ENCODE peak calls at places on chromosomes 7 and 10, in four cellular contexts. P, A, K and D are unnamed samples.

GRCh38 chr10:43353495-43354324 is 17.7 kb upstream of the FXYD4 start:
- DNase-seq in P (no peak), A (no peak), K (no peak), D (no peak)

GRCh38 chr10:79266092-79266491 is 81.2 kb upstream of the PPIF start:
- DNase-seq in P (no peak), A (no peak), K (no peak), D (peak)

GRCh38 chr10:18689498-18689897 is 30.3 kb downstream of the ARL5B start:
- DNase-seq in P (no peak), A (no peak), K (no peak), D (no peak)

GRCh38 chr10:61356342-61356741 is 96.8 kb downstream of the TMEM26 start:
- DNase-seq in P (no peak), A (no peak), K (no peak), D (no peak)

GRCh38 chr10:1662361-1663025 is 74.8 kb downstream of the ADARB2 start:
- DNase-seq in P (no peak), A (no peak), K (no peak), D (no peak)

GRCh38 chr10:119029613-119030420 is at the start of gene NANOS1:
- DNase-seq in P (no peak), A (no peak), K (no peak), D (no peak)

GRCh38 chr7:4210821-4211220 is 471.3 kb upstream of the FOXK1 start:
- DNase-seq in P (peak), A (no peak), K (no peak), D (peak)

GRCh38 chr10:43099928-43100327 is 23.1 kb downstream of the RET start:
- DNase-seq in P (no peak), A (no peak), K (no peak), D (no peak)

GRCh38 chr10:1654247-1654646 is 83.1 kb downstream of the ADARB2 start:
- DNase-seq in P (no peak), A (no peak), K (no peak), D (no peak)

GRCh38 chr7:22696672-22697071 is 30.3 kb upstream of the IL6 start:
- DNase-seq in P (no peak), A (no peak), K (no peak), D (no peak)

GRCh38 chr10:88168171-88169036 is 305.0 kb downstream of the PTEN start:
- DNase-seq in P (no peak), A (no peak), K (no peak), D (no peak)

GRCh38 chr7:120233338-120233737 is 39.6 kb upstream of the KCND2 start:
- DNase-seq in P (no peak), A (no peak), K (no peak), D (no peak)

GRCh38 chr10:116444527-116445142 is 17.0 kb downstream of the PNLIPRP3 start:
- DNase-seq in P (no peak), A (no peak), K (no peak), D (no peak)